ENCODE peak calls at places on chromosomes 1 and 21, in seven cellular contexts. One of them, this sample, is unnamed.

GRCh38 chr1:59057211-59057694 is 239.6 kb upstream of the FGGY start:
- DNase-seq in IMR-90: peak; percentile 93
- DNase-seq in OCI-LY7: no peak
- DNase-seq in astrocyte: peak; percentile 49
- DNase-seq in SJSA1: peak; percentile 66
- DNase-seq in tibial nerve: peak; percentile 55
- DNase-seq in transverse colon: peak; percentile 47
- DNase-seq in this sample: no peak

GRCh38 chr21:33059319-33059894 is 10.5 kb upstream of the OLIG1 start:
- DNase-seq in transverse colon: no peak
- DNase-seq in tibial nerve: no peak
- DNase-seq in astrocyte: no peak
- DNase-seq in IMR-90: no peak
- DNase-seq in OCI-LY7: no peak
- DNase-seq in SJSA1: no peak
- DNase-seq in this sample: no peak

GRCh38 chr1:101371259-101371658 is 134.4 kb downstream of the S1PR1 start:
- DNase-seq in transverse colon: no peak
- DNase-seq in astrocyte: peak; percentile 68
- DNase-seq in OCI-LY7: no peak
- DNase-seq in IMR-90: peak; percentile 87
- DNase-seq in tibial nerve: no peak
- DNase-seq in SJSA1: peak; percentile 7
- DNase-seq in this sample: no peak

GRCh38 chr1:200231787-200232222 is 178.0 kb downstream of the ZNF281 start:
- DNase-seq in tibial nerve: no peak
- DNase-seq in OCI-LY7: no peak
- DNase-seq in IMR-90: peak; percentile 45
- DNase-seq in SJSA1: no peak
- DNase-seq in transverse colon: no peak
- DNase-seq in astrocyte: peak; percentile 76
- DNase-seq in this sample: no peak

GRCh38 chr21:42845296-42845965 is 33.9 kb downstream of the WDR4 start:
- DNase-seq in SJSA1: no peak
- DNase-seq in astrocyte: peak; percentile 10
- DNase-seq in IMR-90: no peak
- DNase-seq in transverse colon: no peak
- DNase-seq in OCI-LY7: no peak
- DNase-seq in tibial nerve: no peak
- DNase-seq in this sample: no peak

GRCh38 chr1:218209351-218209861 is 75.7 kb upstream of the RRP15 start:
- DNase-seq in OCI-LY7: no peak
- DNase-seq in transverse colon: no peak
- DNase-seq in astrocyte: peak; percentile 70
- DNase-seq in IMR-90: peak; percentile 93
- DNase-seq in tibial nerve: no peak
- DNase-seq in SJSA1: peak; percentile 82
- DNase-seq in this sample: no peak

GRCh38 chr1:82317671-82318070 is 516.9 kb downstream of the ADGRL2 start:
- DNase-seq in transverse colon: no peak
- DNase-seq in OCI-LY7: no peak
- DNase-seq in SJSA1: no peak
- DNase-seq in astrocyte: peak; percentile 41
- DNase-seq in tibial nerve: no peak
- DNase-seq in IMR-90: no peak
- DNase-seq in this sample: no peak

GRCh38 chr1:110433803-110434202 is 17.1 kb upstream of the PROK1 start:
- DNase-seq in tibial nerve: peak; percentile 21
- DNase-seq in transverse colon: no peak
- DNase-seq in OCI-LY7: peak; percentile 34
- DNase-seq in IMR-90: peak; percentile 20
- DNase-seq in astrocyte: peak; percentile 12
- DNase-seq in SJSA1: no peak
- DNase-seq in this sample: no peak

GRCh38 chr1:229258031-229258850 is 12.7 kb upstream of the RAB4A start:
- DNase-seq in transverse colon: peak; percentile 68
- DNase-seq in OCI-LY7: peak; percentile 76
- DNase-seq in SJSA1: peak; percentile 52
- DNase-seq in IMR-90: peak; percentile 72
- DNase-seq in astrocyte: peak; percentile 33
- DNase-seq in tibial nerve: peak; percentile 33
- DNase-seq in this sample: peak; percentile 61

GRCh38 chr21:38831526-38832467 is 26.1 kb downstream of the ETS2 start:
- DNase-seq in SJSA1: peak; percentile 80
- DNase-seq in tibial nerve: peak; percentile 70
- DNase-seq in astrocyte: peak; percentile 94
- DNase-seq in OCI-LY7: no peak
- DNase-seq in IMR-90: peak; percentile 98
- DNase-seq in transverse colon: peak; percentile 78
- DNase-seq in this sample: peak; percentile 20

GRCh38 chr1:11592752-11593151 is 61.5 kb downstream of the FBXO2 start:
- DNase-seq in SJSA1: no peak
- DNase-seq in astrocyte: no peak
- DNase-seq in IMR-90: no peak
- DNase-seq in transverse colon: no peak
- DNase-seq in OCI-LY7: no peak
- DNase-seq in tibial nerve: no peak
- DNase-seq in this sample: no peak

GRCh38 chr1:53982034-53982761 is 35.8 kb downstream of the LDLRAD1 start:
- DNase-seq in astrocyte: peak; percentile 20
- DNase-seq in OCI-LY7: no peak
- DNase-seq in transverse colon: peak; percentile 17
- DNase-seq in IMR-90: peak; percentile 52
- DNase-seq in tibial nerve: no peak
- DNase-seq in SJSA1: peak; percentile 68
- DNase-seq in this sample: no peak

GRCh38 chr1:118294817-118295486 is 109.9 kb upstream of the SPAG17 start:
- DNase-seq in OCI-LY7: no peak
- DNase-seq in transverse colon: no peak
- DNase-seq in IMR-90: no peak
- DNase-seq in SJSA1: no peak
- DNase-seq in astrocyte: peak; percentile 4
- DNase-seq in tibial nerve: no peak
- DNase-seq in this sample: no peak

GRCh38 chr21:46114963-46115362 is 17.1 kb downstream of the COL6A2 start:
- DNase-seq in OCI-LY7: no peak
- DNase-seq in transverse colon: no peak
- DNase-seq in IMR-90: no peak
- DNase-seq in tibial nerve: peak; percentile 11
- DNase-seq in SJSA1: no peak
- DNase-seq in astrocyte: no peak
- DNase-seq in this sample: no peak

GRCh38 chr1:187509091-187509490 is 680.3 kb downstream of the PLA2G4A start:
- DNase-seq in transverse colon: no peak
- DNase-seq in OCI-LY7: no peak
- DNase-seq in astrocyte: peak; percentile 11
- DNase-seq in IMR-90: peak; percentile 55
- DNase-seq in tibial nerve: no peak
- DNase-seq in SJSA1: no peak
- DNase-seq in this sample: no peak

GRCh38 chr21:35749904-35750303 is 310.4 kb downstream of the SETD4 start:
- DNase-seq in transverse colon: no peak
- DNase-seq in astrocyte: no peak
- DNase-seq in IMR-90: no peak
- DNase-seq in tibial nerve: no peak
- DNase-seq in SJSA1: no peak
- DNase-seq in OCI-LY7: no peak
- DNase-seq in this sample: no peak

GRCh38 chr1:167756760-167757405 is 35.1 kb downstream of the MPZL1 start:
- DNase-seq in astrocyte: peak; percentile 55
- DNase-seq in transverse colon: peak; percentile 32
- DNase-seq in tibial nerve: no peak
- DNase-seq in OCI-LY7: no peak
- DNase-seq in IMR-90: peak; percentile 63
- DNase-seq in SJSA1: no peak
- DNase-seq in this sample: no peak

GRCh38 chr1:108815566-108815965 is 41.3 kb downstream of the AKNAD1 start:
- DNase-seq in OCI-LY7: no peak
- DNase-seq in astrocyte: no peak
- DNase-seq in SJSA1: peak; percentile 19
- DNase-seq in tibial nerve: no peak
- DNase-seq in IMR-90: no peak
- DNase-seq in transverse colon: no peak
- DNase-seq in this sample: no peak

GRCh38 chr1:156373546-156373945 is 4.5 kb downstream of the RHBG start:
- DNase-seq in tibial nerve: no peak
- DNase-seq in transverse colon: no peak
- DNase-seq in astrocyte: no peak
- DNase-seq in OCI-LY7: no peak
- DNase-seq in SJSA1: no peak
- DNase-seq in IMR-90: peak; percentile 6
- DNase-seq in this sample: no peak

GRCh38 chr21:37331411-37331810 is 35.2 kb upstream of the DYRK1A start:
- DNase-seq in transverse colon: no peak
- DNase-seq in astrocyte: no peak
- DNase-seq in IMR-90: no peak
- DNase-seq in OCI-LY7: no peak
- DNase-seq in tibial nerve: no peak
- DNase-seq in SJSA1: no peak
- DNase-seq in this sample: no peak

GRCh38 chr1:222057162-222057561 is 315.3 kb upstream of the DUSP10 start:
- DNase-seq in tibial nerve: no peak
- DNase-seq in OCI-LY7: no peak
- DNase-seq in IMR-90: no peak
- DNase-seq in SJSA1: no peak
- DNase-seq in astrocyte: no peak
- DNase-seq in transverse colon: no peak
- DNase-seq in this sample: no peak

GRCh38 chr1:72485786-72486185 is 203.4 kb upstream of the NEGR1 start:
- DNase-seq in astrocyte: peak; percentile 0
- DNase-seq in tibial nerve: no peak
- DNase-seq in transverse colon: no peak
- DNase-seq in SJSA1: no peak
- DNase-seq in OCI-LY7: no peak
- DNase-seq in IMR-90: peak; percentile 23
- DNase-seq in this sample: no peak

GRCh38 chr1:156738916-156739315 is 2.0 kb downstream of the MRPL24 start:
- DNase-seq in OCI-LY7: no peak
- DNase-seq in astrocyte: no peak
- DNase-seq in SJSA1: no peak
- DNase-seq in transverse colon: no peak
- DNase-seq in tibial nerve: no peak
- DNase-seq in IMR-90: no peak
- DNase-seq in this sample: no peak

GRCh38 chr1:226533220-226533619 is 15.3 kb upstream of the STUM start:
- DNase-seq in IMR-90: no peak
- DNase-seq in SJSA1: no peak
- DNase-seq in astrocyte: no peak
- DNase-seq in OCI-LY7: no peak
- DNase-seq in tibial nerve: no peak
- DNase-seq in transverse colon: no peak
- DNase-seq in this sample: no peak
- H3K4me3 ChIP-seq in IMR-90: no peak overlapping the region
- H3K4me3 ChIP-seq in SJSA1: no peak overlapping the region
- H3K4me3 ChIP-seq in astrocyte: no peak overlapping the region
- H3K4me3 ChIP-seq in OCI-LY7: no peak overlapping the region
- H3K4me3 ChIP-seq in tibial nerve: no peak overlapping the region
- H3K4me3 ChIP-seq in transverse colon: no peak overlapping the region
- H3K4me3 ChIP-seq in this sample: no peak overlapping the region

GRCh38 chr1:145705634-145706033 is 1.5 kb downstream of the PDZK1 start:
- DNase-seq in transverse colon: no peak
- DNase-seq in OCI-LY7: no peak
- DNase-seq in tibial nerve: no peak
- DNase-seq in IMR-90: no peak
- DNase-seq in SJSA1: no peak
- DNase-seq in astrocyte: no peak
- DNase-seq in this sample: no peak

GRCh38 chr1:145706282-145706681 is 886 bp downstream of the PDZK1 start:
- DNase-seq in OCI-LY7: no peak
- DNase-seq in IMR-90: peak; percentile 59
- DNase-seq in astrocyte: peak; percentile 30
- DNase-seq in transverse colon: no peak
- DNase-seq in SJSA1: peak; percentile 84
- DNase-seq in tibial nerve: no peak
- DNase-seq in this sample: no peak

GRCh38 chr1:145701306-145701862 is 5.8 kb downstream of the PDZK1 start:
- DNase-seq in transverse colon: no peak
- DNase-seq in SJSA1: no peak
- DNase-seq in astrocyte: no peak
- DNase-seq in OCI-LY7: no peak
- DNase-seq in tibial nerve: no peak
- DNase-seq in IMR-90: no peak
- DNase-seq in this sample: no peak

GRCh38 chr1:145702826-145703225 is 4.3 kb downstream of the PDZK1 start:
- DNase-seq in astrocyte: no peak
- DNase-seq in OCI-LY7: no peak
- DNase-seq in IMR-90: no peak
- DNase-seq in transverse colon: no peak
- DNase-seq in SJSA1: no peak
- DNase-seq in tibial nerve: no peak
- DNase-seq in this sample: no peak

DNA sequence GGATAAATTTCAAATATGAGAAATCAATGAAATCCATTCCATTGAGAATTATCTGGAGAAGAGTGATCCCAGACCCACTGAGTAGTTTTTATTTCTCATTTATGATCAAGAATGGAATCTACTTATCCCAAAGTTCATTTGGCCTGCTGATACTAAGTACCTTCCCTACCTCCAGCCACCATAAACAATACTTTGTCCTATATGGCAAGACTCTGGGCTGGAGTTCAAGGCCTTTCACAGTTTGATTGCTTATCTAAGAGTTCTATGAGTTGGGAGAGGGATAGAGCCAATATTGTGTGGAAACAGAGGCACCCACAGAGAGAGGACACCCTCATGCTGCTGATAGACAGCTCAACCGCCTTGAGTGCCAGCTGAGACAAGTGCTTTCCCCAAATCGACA is 5.1 kb downstream of the PDZK1 start:
- DNase-seq in IMR-90: no peak
- DNase-seq in transverse colon: no peak
- DNase-seq in astrocyte: no peak
- DNase-seq in tibial nerve: no peak
- DNase-seq in SJSA1: no peak
- DNase-seq in OCI-LY7: no peak
- DNase-seq in this sample: no peak
- H3K27ac ChIP-seq in IMR-90: no peak overlapping the region
- H3K27ac ChIP-seq in transverse colon: no peak overlapping the region
- H3K27ac ChIP-seq in astrocyte: no peak overlapping the region
- H3K27ac ChIP-seq in tibial nerve: no peak overlapping the region
- H3K27ac ChIP-seq in SJSA1: no peak overlapping the region
- H3K27ac ChIP-seq in OCI-LY7: no peak overlapping the region
- H3K27ac ChIP-seq in this sample: no peak overlapping the region

GRCh38 chr1:233614743-233615521 is 1.0 kb downstream of the KCNK1 start:
- DNase-seq in tibial nerve: no peak
- DNase-seq in SJSA1: no peak
- DNase-seq in astrocyte: no peak
- DNase-seq in OCI-LY7: no peak
- DNase-seq in transverse colon: peak; percentile 26
- DNase-seq in IMR-90: no peak
- DNase-seq in this sample: no peak
- H3K4me3 ChIP-seq in tibial nerve: peak overlapping the region; percentile 48
- H3K4me3 ChIP-seq in SJSA1: no peak overlapping the region
- H3K4me3 ChIP-seq in astrocyte: peak overlapping the region; percentile 63
- H3K4me3 ChIP-seq in OCI-LY7: no peak overlapping the region
- H3K4me3 ChIP-seq in transverse colon: peak overlapping the region; percentile 55
- H3K4me3 ChIP-seq in IMR-90: peak overlapping the region; percentile 89
- H3K4me3 ChIP-seq in this sample: no peak overlapping the region

DNA sequence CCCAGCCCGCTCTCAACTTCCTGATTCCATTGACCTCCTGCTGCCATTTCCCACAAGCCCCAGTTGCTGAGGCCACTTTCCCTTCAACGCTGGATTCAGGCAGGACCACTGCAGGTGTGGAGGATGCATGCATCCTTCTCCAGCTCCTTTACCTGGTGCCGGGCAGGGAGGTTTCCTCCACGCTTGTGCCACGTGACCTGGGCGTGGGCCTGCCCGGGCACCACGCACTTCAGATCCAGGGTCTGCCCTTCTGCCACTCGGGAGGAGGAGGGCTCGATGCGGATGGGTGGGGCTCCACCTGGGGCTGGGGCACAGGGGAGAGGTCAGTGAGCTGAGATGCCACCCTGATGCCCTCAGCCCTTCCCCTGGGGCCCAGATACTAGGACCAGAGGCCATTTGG is 31.9 kb downstream of the LDLRAD2 start:
- DNase-seq in OCI-LY7: no peak
- DNase-seq in tibial nerve: no peak
- DNase-seq in SJSA1: no peak
- DNase-seq in IMR-90: no peak
- DNase-seq in astrocyte: no peak
- DNase-seq in transverse colon: no peak
- DNase-seq in this sample: no peak
- H3K27ac ChIP-seq in OCI-LY7: no peak overlapping the region
- H3K27ac ChIP-seq in tibial nerve: no peak overlapping the region
- H3K27ac ChIP-seq in SJSA1: no peak overlapping the region
- H3K27ac ChIP-seq in IMR-90: no peak overlapping the region
- H3K27ac ChIP-seq in astrocyte: no peak overlapping the region
- H3K27ac ChIP-seq in transverse colon: no peak overlapping the region
- H3K27ac ChIP-seq in this sample: no peak overlapping the region

This sample was measured in CD8-positive, alpha-beta memory T cell.